ENCODE peak calls at places on chromosomes 2 and 18, in nine cellular contexts. One of them, this sample, is unnamed.
A peak's percentile ranks its signal among the peaks of the same experiment; 100 is the strongest.

GRCh38 chr2:224968051-224968450 is 74.2 kb downstream of the DOCK10 start:
- DNase-seq in progenitor cell of endocrine pancreas: no peak
- DNase-seq in cardiac fibroblast: no peak
- DNase-seq in upper lobe of right lung: no peak
- DNase-seq in AG09309: no peak
- DNase-seq in PC-9: no peak
- DNase-seq in A549: no peak
- DNase-seq in type B pancreatic cell: no peak
- DNase-seq in body of pancreas: no peak
- DNase-seq in this sample: no peak

GRCh38 chr18:11821643-11822237 is 29.5 kb upstream of the CHMP1B start:
- DNase-seq in progenitor cell of endocrine pancreas: no peak
- DNase-seq in cardiac fibroblast: no peak
- DNase-seq in upper lobe of right lung: no peak
- DNase-seq in AG09309: no peak
- DNase-seq in PC-9: no peak
- DNase-seq in A549: no peak
- DNase-seq in type B pancreatic cell: no peak
- DNase-seq in body of pancreas: no peak
- DNase-seq in this sample: no peak

GRCh38 chr18:37407571-37407970 is 158.0 kb downstream of the CELF4 start:
- DNase-seq in progenitor cell of endocrine pancreas: no peak
- DNase-seq in cardiac fibroblast: no peak
- DNase-seq in upper lobe of right lung: no peak
- DNase-seq in AG09309: no peak
- DNase-seq in PC-9: no peak
- DNase-seq in A549: no peak
- DNase-seq in type B pancreatic cell: no peak
- DNase-seq in body of pancreas: no peak
- DNase-seq in this sample: no peak

GRCh38 chr18:2851771-2852170 is 5.0 kb downstream of the EMILIN2 start:
- DNase-seq in progenitor cell of endocrine pancreas: no peak
- DNase-seq in cardiac fibroblast: no peak
- DNase-seq in upper lobe of right lung: no peak
- DNase-seq in AG09309: no peak
- DNase-seq in PC-9: no peak
- DNase-seq in A549: no peak
- DNase-seq in type B pancreatic cell: no peak
- DNase-seq in body of pancreas: no peak
- DNase-seq in this sample: no peak

GRCh38 chr2:33975498-33975897 is 376.4 kb upstream of the FAM98A start:
- DNase-seq in progenitor cell of endocrine pancreas: no peak
- DNase-seq in cardiac fibroblast: no peak
- DNase-seq in upper lobe of right lung: no peak
- DNase-seq in AG09309: no peak
- DNase-seq in PC-9: no peak
- DNase-seq in A549: no peak
- DNase-seq in type B pancreatic cell: no peak
- DNase-seq in body of pancreas: no peak
- DNase-seq in this sample: no peak

GRCh38 chr18:4631239-4631638 is 176.1 kb upstream of the DLGAP1 start:
- DNase-seq in progenitor cell of endocrine pancreas: no peak
- DNase-seq in cardiac fibroblast: no peak
- DNase-seq in upper lobe of right lung: no peak
- DNase-seq in AG09309: no peak
- DNase-seq in PC-9: no peak
- DNase-seq in A549: no peak
- DNase-seq in type B pancreatic cell: no peak
- DNase-seq in body of pancreas: no peak
- DNase-seq in this sample: no peak

GRCh38 chr2:54336977-54337255 is 80.9 kb upstream of the TSPYL6 start:
- DNase-seq in progenitor cell of endocrine pancreas: no peak
- DNase-seq in cardiac fibroblast: no peak
- DNase-seq in upper lobe of right lung: no peak
- DNase-seq in AG09309: no peak
- DNase-seq in PC-9: no peak
- DNase-seq in A549: no peak
- DNase-seq in type B pancreatic cell: no peak
- DNase-seq in body of pancreas: no peak
- DNase-seq in this sample: no peak

GRCh38 chr18:13276530-13277520 is 58.3 kb downstream of the LDLRAD4 start:
- DNase-seq in progenitor cell of endocrine pancreas: no peak
- DNase-seq in cardiac fibroblast: no peak
- DNase-seq in upper lobe of right lung: peak; percentile 51
- DNase-seq in AG09309: no peak
- DNase-seq in PC-9: no peak
- DNase-seq in A549: no peak
- DNase-seq in type B pancreatic cell: no peak
- DNase-seq in body of pancreas: no peak
- DNase-seq in this sample: no peak

GRCh38 chr2:48724278-48724677 is 31.2 kb downstream of the LHCGR start:
- DNase-seq in progenitor cell of endocrine pancreas: no peak
- DNase-seq in cardiac fibroblast: no peak
- DNase-seq in upper lobe of right lung: no peak
- DNase-seq in AG09309: no peak
- DNase-seq in PC-9: no peak
- DNase-seq in A549: no peak
- DNase-seq in type B pancreatic cell: no peak
- DNase-seq in body of pancreas: no peak
- DNase-seq in this sample: no peak

GRCh38 chr2:53631313-53632125 is 136.1 kb upstream of the CHAC2 start:
- DNase-seq in progenitor cell of endocrine pancreas: no peak
- DNase-seq in cardiac fibroblast: no peak
- DNase-seq in upper lobe of right lung: no peak
- DNase-seq in AG09309: no peak
- DNase-seq in PC-9: no peak
- DNase-seq in A549: no peak
- DNase-seq in type B pancreatic cell: no peak
- DNase-seq in body of pancreas: no peak
- DNase-seq in this sample: no peak

GRCh38 chr2:11746807-11747459 is 501 bp downstream of the LPIN1 start:
- DNase-seq in progenitor cell of endocrine pancreas: no peak
- DNase-seq in cardiac fibroblast: peak; percentile 35
- DNase-seq in upper lobe of right lung: no peak
- DNase-seq in AG09309: no peak
- DNase-seq in PC-9: peak; percentile 58
- DNase-seq in A549: no peak
- DNase-seq in type B pancreatic cell: no peak
- DNase-seq in body of pancreas: peak; percentile 70
- DNase-seq in this sample: no peak

GRCh38 chr2:105744909-105745853 is at the start of gene NCK2:
- DNase-seq in progenitor cell of endocrine pancreas: peak; percentile 45
- DNase-seq in cardiac fibroblast: peak; percentile 29
- DNase-seq in upper lobe of right lung: peak; percentile 71
- DNase-seq in AG09309: no peak
- DNase-seq in PC-9: no peak
- DNase-seq in A549: peak; percentile 12
- DNase-seq in type B pancreatic cell: no peak
- DNase-seq in body of pancreas: peak; percentile 30
- DNase-seq in this sample: peak; percentile 53

GRCh38 chr2:127032601-127033000 is 74.4 kb downstream of the BIN1 start:
- DNase-seq in progenitor cell of endocrine pancreas: no peak
- DNase-seq in cardiac fibroblast: no peak
- DNase-seq in upper lobe of right lung: no peak
- DNase-seq in AG09309: no peak
- DNase-seq in PC-9: no peak
- DNase-seq in A549: no peak
- DNase-seq in type B pancreatic cell: no peak
- DNase-seq in body of pancreas: no peak
- DNase-seq in this sample: no peak

GRCh38 chr18:79878741-79879358 is 72.6 kb downstream of the SLC66A2 start:
- DNase-seq in progenitor cell of endocrine pancreas: no peak
- DNase-seq in cardiac fibroblast: no peak
- DNase-seq in upper lobe of right lung: peak; percentile 52
- DNase-seq in AG09309: no peak
- DNase-seq in PC-9: no peak
- DNase-seq in A549: no peak
- DNase-seq in type B pancreatic cell: no peak
- DNase-seq in body of pancreas: no peak
- DNase-seq in this sample: no peak

GRCh38 chr18:79875531-79875919 is 75.9 kb downstream of the SLC66A2 start:
- DNase-seq in progenitor cell of endocrine pancreas: no peak
- DNase-seq in cardiac fibroblast: no peak
- DNase-seq in upper lobe of right lung: no peak
- DNase-seq in AG09309: no peak
- DNase-seq in PC-9: no peak
- DNase-seq in A549: no peak
- DNase-seq in type B pancreatic cell: no peak
- DNase-seq in body of pancreas: no peak
- DNase-seq in this sample: no peak

GRCh38 chr18:79875931-79876461 is 75.5 kb downstream of the SLC66A2 start:
- DNase-seq in progenitor cell of endocrine pancreas: no peak
- DNase-seq in cardiac fibroblast: no peak
- DNase-seq in upper lobe of right lung: peak; percentile 54
- DNase-seq in AG09309: no peak
- DNase-seq in PC-9: no peak
- DNase-seq in A549: no peak
- DNase-seq in type B pancreatic cell: peak; percentile 67
- DNase-seq in body of pancreas: no peak
- DNase-seq in this sample: no peak

GRCh38 chr18:79876497-79876896 is 75.0 kb downstream of the SLC66A2 start:
- DNase-seq in progenitor cell of endocrine pancreas: no peak
- DNase-seq in cardiac fibroblast: no peak
- DNase-seq in upper lobe of right lung: peak; percentile 48
- DNase-seq in AG09309: no peak
- DNase-seq in PC-9: no peak
- DNase-seq in A549: no peak
- DNase-seq in type B pancreatic cell: no peak
- DNase-seq in body of pancreas: no peak
- DNase-seq in this sample: no peak

GRCh38 chr18:79877163-79878091 is 74.0 kb downstream of the SLC66A2 start:
- DNase-seq in progenitor cell of endocrine pancreas: no peak
- DNase-seq in cardiac fibroblast: no peak
- DNase-seq in upper lobe of right lung: peak; percentile 59
- DNase-seq in AG09309: no peak
- DNase-seq in PC-9: no peak
- DNase-seq in A549: no peak
- DNase-seq in type B pancreatic cell: no peak
- DNase-seq in body of pancreas: no peak
- DNase-seq in this sample: no peak
- TF ChIP-seq CTCF in progenitor cell of endocrine pancreas: no peak
- TF ChIP-seq CTCF in cardiac fibroblast: no peak
- TF ChIP-seq CTCF in upper lobe of right lung: no peak
- TF ChIP-seq CTCF in AG09309: no peak
- TF ChIP-seq CTCF in PC-9: no peak
- TF ChIP-seq CTCF in A549: no peak
- TF ChIP-seq CTCF in type B pancreatic cell: no peak
- TF ChIP-seq CTCF in body of pancreas: no peak
- TF ChIP-seq CTCF in this sample: no peak

GRCh38 chr2:55357164-55357563 is 62.5 kb downstream of the CCDC88A start:
- DNase-seq in progenitor cell of endocrine pancreas: no peak
- DNase-seq in cardiac fibroblast: no peak
- DNase-seq in upper lobe of right lung: no peak
- DNase-seq in AG09309: no peak
- DNase-seq in PC-9: no peak
- DNase-seq in A549: no peak
- DNase-seq in type B pancreatic cell: no peak
- DNase-seq in body of pancreas: no peak
- DNase-seq in this sample: no peak

GRCh38 chr2:55351672-55352071 is 68.0 kb downstream of the CCDC88A start:
- DNase-seq in progenitor cell of endocrine pancreas: no peak
- DNase-seq in cardiac fibroblast: no peak
- DNase-seq in upper lobe of right lung: no peak
- DNase-seq in AG09309: no peak
- DNase-seq in PC-9: no peak
- DNase-seq in A549: no peak
- DNase-seq in type B pancreatic cell: no peak
- DNase-seq in body of pancreas: no peak
- DNase-seq in this sample: no peak
- TF ChIP-seq CTCF in progenitor cell of endocrine pancreas: no peak
- TF ChIP-seq CTCF in cardiac fibroblast: no peak
- TF ChIP-seq CTCF in upper lobe of right lung: no peak
- TF ChIP-seq CTCF in AG09309: no peak
- TF ChIP-seq CTCF in PC-9: no peak
- TF ChIP-seq CTCF in A549: no peak
- TF ChIP-seq CTCF in type B pancreatic cell: no peak
- TF ChIP-seq CTCF in body of pancreas: no peak
- TF ChIP-seq CTCF in this sample: no peak

GRCh38 chr2:111927723-111928122 is 29.3 kb downstream of the MERTK start:
- DNase-seq in progenitor cell of endocrine pancreas: no peak
- DNase-seq in cardiac fibroblast: no peak
- DNase-seq in upper lobe of right lung: no peak
- DNase-seq in AG09309: no peak
- DNase-seq in PC-9: no peak
- DNase-seq in A549: no peak
- DNase-seq in type B pancreatic cell: no peak
- DNase-seq in body of pancreas: no peak
- DNase-seq in this sample: no peak

GRCh38 chr2:111919362-111919761 is 21.0 kb downstream of the MERTK start:
- DNase-seq in progenitor cell of endocrine pancreas: no peak
- DNase-seq in cardiac fibroblast: no peak
- DNase-seq in upper lobe of right lung: no peak
- DNase-seq in AG09309: no peak
- DNase-seq in PC-9: no peak
- DNase-seq in A549: no peak
- DNase-seq in type B pancreatic cell: no peak
- DNase-seq in body of pancreas: no peak
- DNase-seq in this sample: peak; percentile 12

GRCh38 chr2:111919794-111920608 is 21.6 kb downstream of the MERTK start:
- DNase-seq in progenitor cell of endocrine pancreas: peak; percentile 11
- DNase-seq in cardiac fibroblast: peak; percentile 32
- DNase-seq in upper lobe of right lung: peak; percentile 88
- DNase-seq in AG09309: no peak
- DNase-seq in PC-9: peak; percentile 91
- DNase-seq in A549: no peak
- DNase-seq in type B pancreatic cell: no peak
- DNase-seq in body of pancreas: peak; percentile 90
- DNase-seq in this sample: no peak

GRCh38 chr2:111924617-111925107 is 26.3 kb downstream of the MERTK start:
- DNase-seq in progenitor cell of endocrine pancreas: no peak
- DNase-seq in cardiac fibroblast: no peak
- DNase-seq in upper lobe of right lung: no peak
- DNase-seq in AG09309: no peak
- DNase-seq in PC-9: peak; percentile 51
- DNase-seq in A549: no peak
- DNase-seq in type B pancreatic cell: no peak
- DNase-seq in body of pancreas: no peak
- DNase-seq in this sample: no peak

DNA sequence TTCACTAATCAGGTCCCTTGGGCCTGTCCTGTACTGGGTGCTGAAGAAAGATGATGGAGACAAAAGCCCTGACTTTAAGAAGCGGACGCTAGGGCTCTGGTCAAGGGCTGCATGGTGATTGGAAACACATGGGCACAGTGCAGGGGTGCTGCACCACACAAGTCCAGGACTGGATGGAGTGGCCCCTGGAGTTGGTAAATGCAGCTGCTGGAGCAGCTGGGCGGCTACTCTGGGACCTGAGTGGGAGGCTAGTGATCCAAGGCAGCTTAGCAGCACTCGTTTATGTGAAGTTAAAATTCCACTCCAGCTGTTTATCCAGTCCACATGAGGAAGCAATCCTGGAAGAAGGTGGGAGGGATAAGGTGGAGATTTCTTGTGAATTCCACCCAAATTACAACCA is 24.9 kb downstream of the MERTK start:
- DNase-seq in progenitor cell of endocrine pancreas: no peak
- DNase-seq in cardiac fibroblast: peak; percentile 15
- DNase-seq in upper lobe of right lung: no peak
- DNase-seq in AG09309: peak; percentile 41
- DNase-seq in PC-9: no peak
- DNase-seq in A549: no peak
- DNase-seq in type B pancreatic cell: peak; percentile 79
- DNase-seq in body of pancreas: no peak
- DNase-seq in this sample: no peak
- TF ChIP-seq CTCF in progenitor cell of endocrine pancreas: no peak
- TF ChIP-seq CTCF in cardiac fibroblast: no peak
- TF ChIP-seq CTCF in upper lobe of right lung: no peak
- TF ChIP-seq CTCF in AG09309: no peak
- TF ChIP-seq CTCF in PC-9: no peak
- TF ChIP-seq CTCF in A549: no peak
- TF ChIP-seq CTCF in type B pancreatic cell: no peak
- TF ChIP-seq CTCF in body of pancreas: no peak
- TF ChIP-seq CTCF in this sample: no peak

GRCh38 chr2:176385838-176386237 is 116.6 kb downstream of the MTX2 start:
- DNase-seq in progenitor cell of endocrine pancreas: no peak
- DNase-seq in cardiac fibroblast: no peak
- DNase-seq in upper lobe of right lung: no peak
- DNase-seq in AG09309: no peak
- DNase-seq in PC-9: no peak
- DNase-seq in A549: no peak
- DNase-seq in type B pancreatic cell: no peak
- DNase-seq in body of pancreas: no peak
- DNase-seq in this sample: no peak
- TF ChIP-seq CTCF in progenitor cell of endocrine pancreas: peak; percentile 21
- TF ChIP-seq CTCF in cardiac fibroblast: no peak
- TF ChIP-seq CTCF in upper lobe of right lung: no peak
- TF ChIP-seq CTCF in AG09309: no peak
- TF ChIP-seq CTCF in PC-9: no peak
- TF ChIP-seq CTCF in A549: no peak
- TF ChIP-seq CTCF in type B pancreatic cell: no peak
- TF ChIP-seq CTCF in body of pancreas: no peak
- TF ChIP-seq CTCF in this sample: no peak

This sample was measured in endothelial cell.